ENCODE peak calls at places on chromosomes 6 and 20, in five cellular contexts. One of them, this sample, is unnamed.

GRCh38 chr20:49275634-49276033 is 2.2 kb downstream of the ZNFX1 start:
- DNase-seq in Panc1: no peak
- DNase-seq in HCT116: no peak
- DNase-seq in HFFc6: no peak
- DNase-seq in brain microvascular endothelial cell: no peak
- DNase-seq in this sample: no peak

GRCh38 chr20:18137412-18138265 is at the start of the genes KAT14 and PET117:
- DNase-seq in HCT116: peak; percentile 79
- DNase-seq in brain microvascular endothelial cell: peak; percentile 85
- DNase-seq in HFFc6: peak; percentile 89
- DNase-seq in Panc1: peak; percentile 55
- DNase-seq in this sample: peak; percentile 91

GRCh38 chr6:1620504-1621327 is 11.0 kb downstream of the FOXC1 start:
- DNase-seq in HFFc6: no peak
- DNase-seq in brain microvascular endothelial cell: no peak
- DNase-seq in Panc1: no peak
- DNase-seq in HCT116: no peak
- DNase-seq in this sample: no peak

GRCh38 chr20:13793001-13793400 is 8.2 kb downstream of the NDUFAF5 start:
- DNase-seq in brain microvascular endothelial cell: no peak
- DNase-seq in Panc1: no peak
- DNase-seq in HFFc6: no peak
- DNase-seq in HCT116: no peak
- DNase-seq in this sample: no peak

GRCh38 chr6:150721411-150722266 is 122.0 kb downstream of the PLEKHG1 start:
- DNase-seq in HFFc6: no peak
- DNase-seq in Panc1: no peak
- DNase-seq in HCT116: no peak
- DNase-seq in brain microvascular endothelial cell: no peak
- DNase-seq in this sample: no peak

GRCh38 chr6:145137425-145137824 is 597.9 kb downstream of the EPM2A start:
- DNase-seq in HFFc6: peak; percentile 35
- DNase-seq in brain microvascular endothelial cell: peak; percentile 14
- DNase-seq in HCT116: no peak
- DNase-seq in Panc1: no peak
- DNase-seq in this sample: no peak

GRCh38 chr6:144530118-144530517 is 245.0 kb downstream of the UTRN start:
- DNase-seq in Panc1: no peak
- DNase-seq in HFFc6: no peak
- DNase-seq in HCT116: no peak
- DNase-seq in brain microvascular endothelial cell: no peak
- DNase-seq in this sample: no peak

GRCh38 chr6:33837971-33838665 is 34.3 kb upstream of the MLN start:
- DNase-seq in HCT116: no peak
- DNase-seq in Panc1: no peak
- DNase-seq in HFFc6: peak; percentile 71
- DNase-seq in brain microvascular endothelial cell: no peak
- DNase-seq in this sample: no peak

GRCh38 chr6:142900467-142900961 is 44.5 kb downstream of the HIVEP2 start:
- DNase-seq in brain microvascular endothelial cell: no peak
- DNase-seq in HCT116: no peak
- DNase-seq in Panc1: no peak
- DNase-seq in HFFc6: no peak
- DNase-seq in this sample: no peak

GRCh38 chr6:109081516-109081915 is 13.1 kb downstream of the SESN1 start:
- DNase-seq in HCT116: no peak
- DNase-seq in brain microvascular endothelial cell: no peak
- DNase-seq in Panc1: no peak
- DNase-seq in HFFc6: no peak
- DNase-seq in this sample: no peak

GRCh38 chr6:43811101-43812099 is 41.4 kb downstream of the VEGFA start:
- DNase-seq in HFFc6: no peak
- DNase-seq in HCT116: no peak
- DNase-seq in brain microvascular endothelial cell: no peak
- DNase-seq in Panc1: no peak
- DNase-seq in this sample: no peak

GRCh38 chr6:88869263-88870023 is 94.0 kb downstream of the RNGTT start:
- DNase-seq in brain microvascular endothelial cell: no peak
- DNase-seq in HFFc6: peak; percentile 71
- DNase-seq in HCT116: no peak
- DNase-seq in Panc1: no peak
- DNase-seq in this sample: no peak

GRCh38 chr20:35257175-35257909 is 20.6 kb downstream of the MMP24OS start:
- DNase-seq in brain microvascular endothelial cell: no peak
- DNase-seq in HFFc6: no peak
- DNase-seq in HCT116: no peak
- DNase-seq in Panc1: no peak
- DNase-seq in this sample: no peak

GRCh38 chr6:169794317-169795055 is 43.1 kb downstream of the ERMARD start:
- DNase-seq in Panc1: no peak
- DNase-seq in HFFc6: no peak
- DNase-seq in HCT116: no peak
- DNase-seq in brain microvascular endothelial cell: no peak
- DNase-seq in this sample: no peak

GRCh38 chr6:43735642-43736199 is 34.3 kb upstream of the VEGFA start:
- DNase-seq in Panc1: no peak
- DNase-seq in HFFc6: no peak
- DNase-seq in brain microvascular endothelial cell: no peak
- DNase-seq in HCT116: no peak
- DNase-seq in this sample: no peak

GRCh38 chr20:37530696-37531095 is 3.0 kb upstream of the BLCAP start:
- DNase-seq in Panc1: no peak
- DNase-seq in HFFc6: no peak
- DNase-seq in HCT116: no peak
- DNase-seq in brain microvascular endothelial cell: no peak
- DNase-seq in this sample: no peak

GRCh38 chr6:149082320-149082719 is 235.2 kb upstream of the TAB2 start:
- DNase-seq in brain microvascular endothelial cell: peak; percentile 80
- DNase-seq in HFFc6: peak; percentile 65
- DNase-seq in HCT116: peak; percentile 57
- DNase-seq in Panc1: peak; percentile 56
- DNase-seq in this sample: peak; percentile 86

GRCh38 chr6:156934054-156934424 is 156.9 kb downstream of the ARID1B start:
- DNase-seq in HFFc6: no peak
- DNase-seq in Panc1: no peak
- DNase-seq in HCT116: no peak
- DNase-seq in brain microvascular endothelial cell: no peak
- DNase-seq in this sample: no peak

GRCh38 chr6:14130431-14131075 is 13.0 kb downstream of the CD83 start:
- DNase-seq in brain microvascular endothelial cell: no peak
- DNase-seq in HFFc6: no peak
- DNase-seq in Panc1: no peak
- DNase-seq in HCT116: no peak
- DNase-seq in this sample: no peak

GRCh38 chr6:154319231-154319858 is 37.3 kb downstream of the IPCEF1 start:
- DNase-seq in brain microvascular endothelial cell: peak; percentile 29
- DNase-seq in HCT116: no peak
- DNase-seq in HFFc6: peak; percentile 70
- DNase-seq in Panc1: no peak
- DNase-seq in this sample: no peak

GRCh38 chr20:24297928-24298327 is 171.5 kb upstream of the SYNDIG1 start:
- DNase-seq in HCT116: no peak
- DNase-seq in Panc1: no peak
- DNase-seq in brain microvascular endothelial cell: no peak
- DNase-seq in HFFc6: no peak
- DNase-seq in this sample: no peak

GRCh38 chr20:24305366-24305765 is 164.1 kb upstream of the SYNDIG1 start:
- DNase-seq in brain microvascular endothelial cell: no peak
- DNase-seq in HCT116: no peak
- DNase-seq in Panc1: no peak
- DNase-seq in HFFc6: no peak
- DNase-seq in this sample: no peak

DNA sequence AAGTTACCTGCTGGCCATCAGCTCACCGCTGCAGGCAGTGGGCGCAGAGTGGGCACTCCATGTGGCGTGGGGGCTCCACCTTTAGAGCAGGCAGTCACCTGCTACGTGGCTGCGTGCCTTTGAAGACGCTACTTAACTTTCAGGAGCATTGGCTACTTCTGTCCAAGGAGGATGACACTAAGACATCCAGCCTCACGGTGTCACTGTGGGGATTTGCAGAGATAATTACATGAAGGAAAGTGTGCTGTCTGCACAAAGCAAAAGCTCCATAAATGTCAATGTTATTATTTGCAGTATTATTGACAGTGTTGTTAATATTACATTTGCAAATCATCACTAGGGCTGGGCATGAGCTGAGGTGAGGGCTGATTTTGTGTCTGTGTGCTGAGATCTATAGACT is 166.0 kb upstream of the SYNDIG1 start:
- DNase-seq in brain microvascular endothelial cell: no peak
- DNase-seq in Panc1: no peak
- DNase-seq in HFFc6: peak; percentile 40
- DNase-seq in HCT116: no peak
- DNase-seq in this sample: no peak
- TF ChIP-seq CTCF in brain microvascular endothelial cell: peak; percentile 31
- TF ChIP-seq CTCF in Panc1: peak; percentile 17
- TF ChIP-seq CTCF in HFFc6: peak; percentile 65
- TF ChIP-seq CTCF in HCT116: no peak
- TF ChIP-seq CTCF in this sample: no peak

GRCh38 chr20:11267762-11268335 is 594.0 kb upstream of the JAG1 start:
- DNase-seq in brain microvascular endothelial cell: peak; percentile 22
- DNase-seq in Panc1: no peak
- DNase-seq in HCT116: no peak
- DNase-seq in HFFc6: no peak
- DNase-seq in this sample: no peak

GRCh38 chr20:11266571-11266970 is 592.8 kb upstream of the JAG1 start:
- DNase-seq in brain microvascular endothelial cell: no peak
- DNase-seq in HFFc6: no peak
- DNase-seq in HCT116: no peak
- DNase-seq in Panc1: peak; percentile 22
- DNase-seq in this sample: no peak

GRCh38 chr20:11271319-11271718 is 597.5 kb upstream of the JAG1 start:
- DNase-seq in HCT116: no peak
- DNase-seq in brain microvascular endothelial cell: no peak
- DNase-seq in Panc1: no peak
- DNase-seq in HFFc6: no peak
- DNase-seq in this sample: no peak

GRCh38 chr20:11270566-11270965 is 596.8 kb upstream of the JAG1 start:
- DNase-seq in brain microvascular endothelial cell: no peak
- DNase-seq in HFFc6: no peak
- DNase-seq in HCT116: no peak
- DNase-seq in Panc1: no peak
- DNase-seq in this sample: no peak

DNA sequence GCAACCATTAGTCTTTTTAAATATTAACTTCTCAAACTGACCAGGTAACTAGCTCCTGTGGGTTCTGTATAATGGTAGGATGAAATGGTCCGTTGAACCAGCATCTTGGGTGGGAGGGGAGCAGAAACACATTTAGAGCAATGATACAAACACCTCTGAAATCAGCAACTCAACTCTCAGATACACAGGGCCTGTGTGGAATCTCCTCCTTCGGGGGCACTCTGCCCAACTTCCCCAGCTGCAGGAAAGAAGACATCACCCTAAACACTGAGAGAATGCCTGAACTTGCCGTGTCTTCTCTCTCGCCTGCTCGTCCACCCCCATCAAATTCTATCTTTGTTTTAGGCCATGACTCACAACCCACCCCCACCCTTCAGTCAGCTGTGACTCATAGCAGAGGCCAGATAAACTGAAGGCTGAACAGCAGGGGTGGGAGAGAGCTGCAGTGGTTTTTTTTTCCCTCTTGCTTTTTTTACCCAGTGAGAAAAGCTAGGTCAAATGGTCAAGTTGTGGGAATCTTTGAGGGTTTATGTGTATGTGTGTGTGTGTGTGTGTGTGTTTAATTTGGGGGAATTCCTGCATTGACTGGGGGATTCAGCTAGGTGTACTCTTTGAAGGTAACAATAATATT is 593.4 kb upstream of the JAG1 start:
- DNase-seq in Panc1: peak; percentile 81
- DNase-seq in HFFc6: peak; percentile 77
- DNase-seq in HCT116: peak; percentile 79
- DNase-seq in brain microvascular endothelial cell: peak; percentile 95
- DNase-seq in this sample: no peak
- TF ChIP-seq CTCF in Panc1: no peak
- TF ChIP-seq CTCF in HFFc6: no peak
- TF ChIP-seq CTCF in HCT116: peak; percentile 15
- TF ChIP-seq CTCF in brain microvascular endothelial cell: peak; percentile 38
- TF ChIP-seq CTCF in this sample: no peak

DNA sequence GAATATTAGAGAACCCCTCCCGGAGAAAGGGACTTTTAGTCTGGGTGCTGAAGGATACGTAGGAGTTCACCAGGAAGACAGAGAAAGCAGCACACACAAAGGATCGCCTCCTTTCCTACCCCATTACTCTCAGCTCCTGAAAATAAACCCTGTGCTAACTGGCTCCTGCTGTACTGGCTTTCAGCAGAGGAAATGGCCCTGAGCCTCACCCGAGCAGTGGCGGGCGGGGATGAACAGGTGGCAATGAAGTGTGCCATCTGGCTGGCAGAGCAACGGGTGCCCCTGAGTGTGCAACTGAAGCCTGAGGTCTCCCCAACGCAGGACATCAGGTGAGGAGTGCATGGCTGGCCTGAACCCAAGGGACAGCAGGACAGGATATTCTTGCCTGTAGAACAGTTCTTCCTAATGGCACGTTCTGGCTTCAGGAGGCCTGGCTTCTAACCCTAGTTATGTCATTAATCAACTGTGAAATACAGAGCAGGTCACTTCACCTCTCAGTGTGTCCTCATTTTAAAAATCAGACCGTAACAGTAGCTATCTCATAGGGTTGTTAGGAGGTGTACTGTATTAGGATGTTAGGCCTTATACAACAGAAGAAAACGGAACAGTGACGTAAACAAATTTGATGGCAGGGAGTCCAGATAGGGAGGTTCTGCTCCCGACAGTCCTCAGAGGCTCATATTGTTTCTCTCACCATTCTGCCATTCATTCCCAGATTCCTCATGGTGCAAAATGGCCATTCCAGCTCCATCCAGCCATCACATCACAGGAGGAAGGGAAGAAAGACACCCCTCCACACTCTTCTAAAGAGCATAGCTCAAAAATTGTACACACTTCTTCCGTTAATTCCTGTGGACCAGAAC is 1.8 kb downstream of the RBCK1 start:
- DNase-seq in HFFc6: no peak
- DNase-seq in Panc1: no peak
- DNase-seq in brain microvascular endothelial cell: no peak
- DNase-seq in HCT116: no peak
- DNase-seq in this sample: no peak
- TF ChIP-seq CTCF in HFFc6: no peak
- TF ChIP-seq CTCF in Panc1: no peak
- TF ChIP-seq CTCF in brain microvascular endothelial cell: no peak
- TF ChIP-seq CTCF in HCT116: no peak
- TF ChIP-seq CTCF in this sample: no peak

GRCh38 chr20:58245931-58246330 is 17.5 kb upstream of the ANKRD60 start:
- DNase-seq in Panc1: no peak
- DNase-seq in brain microvascular endothelial cell: no peak
- DNase-seq in HFFc6: no peak
- DNase-seq in HCT116: no peak
- DNase-seq in this sample: no peak

GRCh38 chr20:58243653-58244410 is 15.4 kb upstream of the ANKRD60 start:
- DNase-seq in HFFc6: no peak
- DNase-seq in Panc1: no peak
- DNase-seq in brain microvascular endothelial cell: peak; percentile 48
- DNase-seq in HCT116: no peak
- DNase-seq in this sample: no peak

GRCh38 chr20:58244517-58245030 is 16.1 kb upstream of the ANKRD60 start:
- DNase-seq in Panc1: no peak
- DNase-seq in HCT116: no peak
- DNase-seq in HFFc6: no peak
- DNase-seq in brain microvascular endothelial cell: no peak
- DNase-seq in this sample: no peak

GRCh38 chr20:58245181-58245891 is 16.9 kb upstream of the ANKRD60 start:
- DNase-seq in HFFc6: no peak
- DNase-seq in HCT116: no peak
- DNase-seq in brain microvascular endothelial cell: no peak
- DNase-seq in Panc1: no peak
- DNase-seq in this sample: no peak

GRCh38 chr20:58246346-58246745 is 17.9 kb upstream of the ANKRD60 start:
- DNase-seq in brain microvascular endothelial cell: peak; percentile 29
- DNase-seq in HFFc6: no peak
- DNase-seq in Panc1: no peak
- DNase-seq in HCT116: no peak
- DNase-seq in this sample: no peak
- TF ChIP-seq CTCF in brain microvascular endothelial cell: peak; percentile 62
- TF ChIP-seq CTCF in HFFc6: peak; percentile 70
- TF ChIP-seq CTCF in Panc1: peak; percentile 53
- TF ChIP-seq CTCF in HCT116: peak; percentile 31
- TF ChIP-seq CTCF in this sample: no peak